ENCODE peak calls at places on chromosomes 1 and 21, in ten cellular contexts. One of them, this sample, is unnamed.

GRCh38 chr1:55720243-55720642 is 505.1 kb upstream of the USP24 start:
- DNase-seq in tibial nerve: no peak
- DNase-seq in GM23338: no peak
- DNase-seq in CD4-positive, alpha-beta T cell: no peak
- DNase-seq in GM13976: no peak
- DNase-seq in MM.1S: no peak
- DNase-seq in cardiac muscle cell: no peak
- DNase-seq in colonic mucosa: peak; percentile 61
- DNase-seq in ovary: peak; percentile 76
- DNase-seq in type B pancreatic cell: no peak
- DNase-seq in this sample: no peak

GRCh38 chr1:240414237-240414636 is 197.7 kb downstream of the GREM2 start:
- DNase-seq in tibial nerve: no peak
- DNase-seq in GM23338: no peak
- DNase-seq in CD4-positive, alpha-beta T cell: no peak
- DNase-seq in GM13976: no peak
- DNase-seq in MM.1S: no peak
- DNase-seq in cardiac muscle cell: peak; percentile 43
- DNase-seq in colonic mucosa: no peak
- DNase-seq in ovary: no peak
- DNase-seq in type B pancreatic cell: no peak
- DNase-seq in this sample: peak; percentile 77

GRCh38 chr21:40052276-40052675 is 185.0 kb downstream of the PCP4 start:
- DNase-seq in tibial nerve: no peak
- DNase-seq in GM23338: no peak
- DNase-seq in CD4-positive, alpha-beta T cell: no peak
- DNase-seq in GM13976: no peak
- DNase-seq in MM.1S: no peak
- DNase-seq in cardiac muscle cell: no peak
- DNase-seq in colonic mucosa: no peak
- DNase-seq in ovary: no peak
- DNase-seq in type B pancreatic cell: no peak
- DNase-seq in this sample: no peak

GRCh38 chr1:206581571-206581981 is 30.7 kb downstream of the EIF2D start:
- DNase-seq in tibial nerve: no peak
- DNase-seq in GM23338: no peak
- DNase-seq in CD4-positive, alpha-beta T cell: peak; percentile 78
- DNase-seq in GM13976: no peak
- DNase-seq in MM.1S: no peak
- DNase-seq in cardiac muscle cell: peak; percentile 38
- DNase-seq in colonic mucosa: no peak
- DNase-seq in ovary: no peak
- DNase-seq in type B pancreatic cell: no peak
- DNase-seq in this sample: no peak

GRCh38 chr1:231274119-231274825 is 33.3 kb downstream of the GNPAT start:
- DNase-seq in tibial nerve: no peak
- DNase-seq in GM23338: no peak
- DNase-seq in CD4-positive, alpha-beta T cell: no peak
- DNase-seq in GM13976: no peak
- DNase-seq in MM.1S: no peak
- DNase-seq in cardiac muscle cell: no peak
- DNase-seq in colonic mucosa: no peak
- DNase-seq in ovary: no peak
- DNase-seq in type B pancreatic cell: no peak
- DNase-seq in this sample: no peak

GRCh38 chr1:248155927-248156326 is 11.0 kb downstream of the OR2M5 start:
- DNase-seq in tibial nerve: no peak
- DNase-seq in GM23338: no peak
- DNase-seq in CD4-positive, alpha-beta T cell: no peak
- DNase-seq in GM13976: no peak
- DNase-seq in MM.1S: peak; percentile 49
- DNase-seq in cardiac muscle cell: no peak
- DNase-seq in colonic mucosa: no peak
- DNase-seq in ovary: no peak
- DNase-seq in type B pancreatic cell: no peak
- DNase-seq in this sample: no peak

GRCh38 chr1:5765997-5766913 is 226.0 kb downstream of the NPHP4 start:
- DNase-seq in tibial nerve: no peak
- DNase-seq in GM23338: no peak
- DNase-seq in CD4-positive, alpha-beta T cell: no peak
- DNase-seq in GM13976: no peak
- DNase-seq in MM.1S: no peak
- DNase-seq in cardiac muscle cell: no peak
- DNase-seq in colonic mucosa: no peak
- DNase-seq in ovary: no peak
- DNase-seq in type B pancreatic cell: no peak
- DNase-seq in this sample: no peak

GRCh38 chr21:27213328-27213727 is 246.4 kb upstream of the ADAMTS5 start:
- DNase-seq in tibial nerve: no peak
- DNase-seq in GM23338: peak; percentile 62
- DNase-seq in CD4-positive, alpha-beta T cell: no peak
- DNase-seq in GM13976: no peak
- DNase-seq in MM.1S: no peak
- DNase-seq in cardiac muscle cell: peak; percentile 33
- DNase-seq in colonic mucosa: no peak
- DNase-seq in ovary: no peak
- DNase-seq in type B pancreatic cell: no peak
- DNase-seq in this sample: peak; percentile 10

GRCh38 chr1:68320349-68320748 is 88.0 kb upstream of the WLS start:
- DNase-seq in tibial nerve: no peak
- DNase-seq in GM23338: peak; percentile 21
- DNase-seq in CD4-positive, alpha-beta T cell: no peak
- DNase-seq in GM13976: no peak
- DNase-seq in MM.1S: no peak
- DNase-seq in cardiac muscle cell: no peak
- DNase-seq in colonic mucosa: no peak
- DNase-seq in ovary: no peak
- DNase-seq in type B pancreatic cell: no peak
- DNase-seq in this sample: no peak

GRCh38 chr1:208465266-208465665 is 221.1 kb upstream of the PLXNA2 start:
- DNase-seq in tibial nerve: no peak
- DNase-seq in GM23338: no peak
- DNase-seq in CD4-positive, alpha-beta T cell: no peak
- DNase-seq in GM13976: no peak
- DNase-seq in MM.1S: no peak
- DNase-seq in cardiac muscle cell: no peak
- DNase-seq in colonic mucosa: no peak
- DNase-seq in ovary: no peak
- DNase-seq in type B pancreatic cell: no peak
- DNase-seq in this sample: no peak

GRCh38 chr1:61182049-61182448 is 99.7 kb downstream of the NFIA start:
- DNase-seq in tibial nerve: no peak
- DNase-seq in GM23338: no peak
- DNase-seq in CD4-positive, alpha-beta T cell: no peak
- DNase-seq in GM13976: no peak
- DNase-seq in MM.1S: no peak
- DNase-seq in cardiac muscle cell: peak; percentile 66
- DNase-seq in colonic mucosa: no peak
- DNase-seq in ovary: no peak
- DNase-seq in type B pancreatic cell: no peak
- DNase-seq in this sample: peak; percentile 69

GRCh38 chr1:179879797-179880196 is 2.2 kb upstream of the TOR1AIP2 start:
- DNase-seq in tibial nerve: no peak
- DNase-seq in GM23338: no peak
- DNase-seq in CD4-positive, alpha-beta T cell: no peak
- DNase-seq in GM13976: peak; percentile 26
- DNase-seq in MM.1S: peak; percentile 88
- DNase-seq in cardiac muscle cell: no peak
- DNase-seq in colonic mucosa: no peak
- DNase-seq in ovary: no peak
- DNase-seq in type B pancreatic cell: no peak
- DNase-seq in this sample: no peak
- TF ChIP-seq CTCF in tibial nerve: no peak
- TF ChIP-seq CTCF in GM23338: no peak
- TF ChIP-seq CTCF in CD4-positive, alpha-beta T cell: no peak
- TF ChIP-seq CTCF in GM13976: no peak
- TF ChIP-seq CTCF in MM.1S: no peak
- TF ChIP-seq CTCF in cardiac muscle cell: no peak
- TF ChIP-seq CTCF in colonic mucosa: no peak
- TF ChIP-seq CTCF in ovary: no peak
- TF ChIP-seq CTCF in type B pancreatic cell: no peak
- TF ChIP-seq CTCF in this sample: no peak

GRCh38 chr21:43975469-43976098 is 36.5 kb upstream of the TRAPPC10 start:
- DNase-seq in tibial nerve: peak; percentile 72
- DNase-seq in GM23338: peak; percentile 82
- DNase-seq in CD4-positive, alpha-beta T cell: peak; percentile 75
- DNase-seq in GM13976: peak; percentile 90
- DNase-seq in MM.1S: peak; percentile 86
- DNase-seq in cardiac muscle cell: peak; percentile 76
- DNase-seq in colonic mucosa: peak; percentile 85
- DNase-seq in ovary: peak; percentile 87
- DNase-seq in type B pancreatic cell: peak; percentile 86
- DNase-seq in this sample: peak; percentile 40

GRCh38 chr21:43972850-43973633 is 39.1 kb upstream of the TRAPPC10 start:
- DNase-seq in tibial nerve: no peak
- DNase-seq in GM23338: no peak
- DNase-seq in CD4-positive, alpha-beta T cell: no peak
- DNase-seq in GM13976: no peak
- DNase-seq in MM.1S: no peak
- DNase-seq in cardiac muscle cell: no peak
- DNase-seq in colonic mucosa: no peak
- DNase-seq in ovary: peak; percentile 52
- DNase-seq in type B pancreatic cell: no peak
- DNase-seq in this sample: no peak

GRCh38 chr21:43974791-43975468 is 37.2 kb upstream of the TRAPPC10 start:
- DNase-seq in tibial nerve: no peak
- DNase-seq in GM23338: no peak
- DNase-seq in CD4-positive, alpha-beta T cell: no peak
- DNase-seq in GM13976: no peak
- DNase-seq in MM.1S: no peak
- DNase-seq in cardiac muscle cell: no peak
- DNase-seq in colonic mucosa: no peak
- DNase-seq in ovary: no peak
- DNase-seq in type B pancreatic cell: no peak
- DNase-seq in this sample: no peak

GRCh38 chr21:43971992-43972255 is 40.2 kb upstream of the TRAPPC10 start:
- DNase-seq in tibial nerve: no peak
- DNase-seq in GM23338: no peak
- DNase-seq in CD4-positive, alpha-beta T cell: no peak
- DNase-seq in GM13976: no peak
- DNase-seq in MM.1S: no peak
- DNase-seq in cardiac muscle cell: no peak
- DNase-seq in colonic mucosa: no peak
- DNase-seq in ovary: no peak
- DNase-seq in type B pancreatic cell: no peak
- DNase-seq in this sample: no peak

GRCh38 chr21:43973634-43973955 is 38.5 kb upstream of the TRAPPC10 start:
- DNase-seq in tibial nerve: no peak
- DNase-seq in GM23338: no peak
- DNase-seq in CD4-positive, alpha-beta T cell: no peak
- DNase-seq in GM13976: no peak
- DNase-seq in MM.1S: no peak
- DNase-seq in cardiac muscle cell: no peak
- DNase-seq in colonic mucosa: no peak
- DNase-seq in ovary: no peak
- DNase-seq in type B pancreatic cell: no peak
- DNase-seq in this sample: no peak
- TF ChIP-seq CTCF in tibial nerve: no peak
- TF ChIP-seq CTCF in GM23338: no peak
- TF ChIP-seq CTCF in CD4-positive, alpha-beta T cell: no peak
- TF ChIP-seq CTCF in GM13976: no peak
- TF ChIP-seq CTCF in MM.1S: no peak
- TF ChIP-seq CTCF in cardiac muscle cell: no peak
- TF ChIP-seq CTCF in colonic mucosa: no peak
- TF ChIP-seq CTCF in ovary: no peak
- TF ChIP-seq CTCF in type B pancreatic cell: no peak
- TF ChIP-seq CTCF in this sample: no peak

GRCh38 chr1:57157818-57158606 is 192.2 kb upstream of the C8B start:
- DNase-seq in tibial nerve: no peak
- DNase-seq in GM23338: peak; percentile 37
- DNase-seq in CD4-positive, alpha-beta T cell: no peak
- DNase-seq in GM13976: no peak
- DNase-seq in MM.1S: no peak
- DNase-seq in cardiac muscle cell: no peak
- DNase-seq in colonic mucosa: no peak
- DNase-seq in ovary: no peak
- DNase-seq in type B pancreatic cell: no peak
- DNase-seq in this sample: no peak
- TF ChIP-seq CTCF in tibial nerve: no peak
- TF ChIP-seq CTCF in GM23338: no peak
- TF ChIP-seq CTCF in CD4-positive, alpha-beta T cell: no peak
- TF ChIP-seq CTCF in GM13976: no peak
- TF ChIP-seq CTCF in MM.1S: no peak
- TF ChIP-seq CTCF in cardiac muscle cell: no peak
- TF ChIP-seq CTCF in colonic mucosa: no peak
- TF ChIP-seq CTCF in ovary: no peak
- TF ChIP-seq CTCF in type B pancreatic cell: no peak
- TF ChIP-seq CTCF in this sample: no peak

GRCh38 chr1:235582130-235582529 is 67.5 kb downstream of the GNG4 start:
- DNase-seq in tibial nerve: no peak
- DNase-seq in GM23338: no peak
- DNase-seq in CD4-positive, alpha-beta T cell: no peak
- DNase-seq in GM13976: no peak
- DNase-seq in MM.1S: no peak
- DNase-seq in cardiac muscle cell: no peak
- DNase-seq in colonic mucosa: no peak
- DNase-seq in ovary: no peak
- DNase-seq in type B pancreatic cell: no peak
- DNase-seq in this sample: no peak

GRCh38 chr1:235586413-235586812 is 63.2 kb downstream of the GNG4 start:
- DNase-seq in tibial nerve: no peak
- DNase-seq in GM23338: peak; percentile 74
- DNase-seq in CD4-positive, alpha-beta T cell: no peak
- DNase-seq in GM13976: no peak
- DNase-seq in MM.1S: no peak
- DNase-seq in cardiac muscle cell: no peak
- DNase-seq in colonic mucosa: no peak
- DNase-seq in ovary: no peak
- DNase-seq in type B pancreatic cell: no peak
- DNase-seq in this sample: no peak

GRCh38 chr1:235584973-235585372 is 64.6 kb downstream of the GNG4 start:
- DNase-seq in tibial nerve: no peak
- DNase-seq in GM23338: no peak
- DNase-seq in CD4-positive, alpha-beta T cell: no peak
- DNase-seq in GM13976: no peak
- DNase-seq in MM.1S: no peak
- DNase-seq in cardiac muscle cell: no peak
- DNase-seq in colonic mucosa: no peak
- DNase-seq in ovary: no peak
- DNase-seq in type B pancreatic cell: no peak
- DNase-seq in this sample: no peak

GRCh38 chr1:235586992-235587391 is 62.6 kb downstream of the GNG4 start:
- DNase-seq in tibial nerve: no peak
- DNase-seq in GM23338: no peak
- DNase-seq in CD4-positive, alpha-beta T cell: no peak
- DNase-seq in GM13976: peak; percentile 8
- DNase-seq in MM.1S: no peak
- DNase-seq in cardiac muscle cell: no peak
- DNase-seq in colonic mucosa: no peak
- DNase-seq in ovary: no peak
- DNase-seq in type B pancreatic cell: no peak
- DNase-seq in this sample: no peak

DNA sequence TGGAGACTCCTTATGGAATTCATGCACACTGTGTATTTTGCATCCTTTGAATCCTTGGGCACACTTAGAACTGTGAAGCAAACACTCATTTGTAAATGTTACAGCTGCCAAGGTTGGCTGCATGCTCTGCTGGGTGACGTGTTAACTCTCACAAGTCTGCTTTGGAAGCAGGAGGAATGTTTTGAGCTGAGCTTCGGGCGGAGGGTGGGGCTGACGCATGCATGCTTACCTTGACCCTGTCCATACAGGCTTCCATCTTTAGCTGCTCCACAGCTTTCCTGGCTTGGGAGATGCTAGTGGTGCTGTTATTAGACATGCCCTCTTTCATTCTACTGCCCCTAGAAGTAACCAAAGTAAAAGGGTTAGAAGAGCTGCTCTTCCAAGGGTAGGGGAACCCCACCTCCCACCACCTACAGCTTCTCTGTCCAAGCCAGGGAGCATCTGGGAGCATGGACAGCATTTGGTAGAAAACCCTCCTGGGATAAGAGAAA is 66.0 kb downstream of the GNG4 start:
- DNase-seq in tibial nerve: no peak
- DNase-seq in GM23338: no peak
- DNase-seq in CD4-positive, alpha-beta T cell: no peak
- DNase-seq in GM13976: no peak
- DNase-seq in MM.1S: no peak
- DNase-seq in cardiac muscle cell: peak; percentile 29
- DNase-seq in colonic mucosa: no peak
- DNase-seq in ovary: peak; percentile 51
- DNase-seq in type B pancreatic cell: no peak
- DNase-seq in this sample: no peak
- TF ChIP-seq CTCF in tibial nerve: no peak
- TF ChIP-seq CTCF in GM23338: no peak
- TF ChIP-seq CTCF in CD4-positive, alpha-beta T cell: no peak
- TF ChIP-seq CTCF in GM13976: no peak
- TF ChIP-seq CTCF in MM.1S: no peak
- TF ChIP-seq CTCF in cardiac muscle cell: no peak
- TF ChIP-seq CTCF in colonic mucosa: no peak
- TF ChIP-seq CTCF in ovary: no peak
- TF ChIP-seq CTCF in type B pancreatic cell: peak; percentile 16
- TF ChIP-seq CTCF in this sample: peak; percentile 49